ENCODE peak calls at places on chromosome 6, in ten cellular contexts. W is HCT116, E is GM23338, I is GM23248, A is PC-3, P is hepatocyte, F is MM.1S, D is PC-9, O is SK-N-SH, C is Karpas-422. N is an unnamed sample.

GRCh38 chr6:44100088-44100550 is 27.1 kb downstream of the MRPL14 start:
- DNase-seq in P (peak; percentile 62), W (no peak), O (peak; percentile 47), I (peak; percentile 67), F (peak; percentile 55), D (peak; percentile 28), C (peak; percentile 66), A (peak; percentile 67), E (peak; percentile 53), N (peak; percentile 30)

GRCh38 chr6:99331531-99331930 is 17.9 kb downstream of the FAXC start:
- DNase-seq in F (no peak), D (no peak), E (no peak), P (no peak), W (no peak), C (no peak), O (no peak), A (no peak), I (no peak), N (no peak)

GRCh38 chr6:114762145-114762544 is 419.3 kb upstream of the HS3ST5 start:
- DNase-seq in E (no peak), O (no peak), F (no peak), D (no peak), P (no peak), A (no peak), I (no peak), C (no peak), W (no peak), N (no peak)

GRCh38 chr6:1481326-1481725 is 92.0 kb downstream of the FOXF2 start:
- DNase-seq in I (peak; percentile 96), A (peak; percentile 95), D (peak; percentile 65), F (no peak), O (no peak), P (no peak), C (no peak), E (no peak), W (peak; percentile 34), N (no peak)

GRCh38 chr6:30670760-30671527 is 1.9 kb downstream of the DHX16 start:
- DNase-seq in A (no peak), D (no peak), I (peak; percentile 51), C (no peak), W (no peak), O (peak; percentile 41), P (no peak), E (peak; percentile 38), F (no peak), N (no peak)

GRCh38 chr6:26394289-26394688 is 7.8 kb upstream of the BTN3A1 start:
- DNase-seq in F (no peak), W (peak; percentile 46), O (no peak), E (no peak), C (no peak), A (peak; percentile 92), P (peak; percentile 42), D (peak; percentile 65), I (peak; percentile 82), N (no peak)

GRCh38 chr6:24720131-24720603 is 1.2 kb upstream of the C6orf62 start:
- DNase-seq in F (peak; percentile 69), P (peak; percentile 74), A (peak; percentile 32), D (peak; percentile 32), I (peak; percentile 81), C (peak; percentile 86), E (peak; percentile 46), W (no peak), O (peak; percentile 56), N (peak; percentile 77)

GRCh38 chr6:6885521-6886088 is 222.2 kb upstream of the RREB1 start:
- DNase-seq in E (no peak), D (no peak), W (no peak), F (no peak), A (no peak), C (no peak), P (no peak), O (no peak), I (no peak), N (no peak)

GRCh38 chr6:11282875-11283274 is 50.4 kb upstream of the NEDD9 start:
- DNase-seq in I (no peak), E (no peak), F (no peak), C (no peak), A (no peak), W (no peak), P (no peak), D (no peak), O (no peak), N (no peak)

GRCh38 chr6:105675715-105676397 is 273.0 kb upstream of the PREP start:
- DNase-seq in P (peak; percentile 12), C (no peak), I (peak; percentile 95), F (no peak), E (no peak), D (no peak), O (peak; percentile 12), W (peak; percentile 73), A (peak; percentile 89), N (no peak)

GRCh38 chr6:92485487-92485886 is 933.9 kb downstream of the EPHA7 start:
- DNase-seq in C (no peak), E (no peak), P (no peak), A (no peak), F (no peak), I (no peak), D (no peak), W (no peak), O (no peak), N (no peak)

GRCh38 chr6:11164717-11165646 is 53.5 kb upstream of the ERVFRD-1 start:
- DNase-seq in P (no peak), O (no peak), E (no peak), A (no peak), C (no peak), I (no peak), F (no peak), D (no peak), W (no peak), N (no peak)

GRCh38 chr6:170233304-170234205 is 57.3 kb downstream of the DLL1 start:
- DNase-seq in I (no peak), O (no peak), D (no peak), W (no peak), F (no peak), A (no peak), E (no peak), P (no peak), C (no peak), N (no peak)

GRCh38 chr6:44569931-44570385 is 182.5 kb downstream of the CDC5L start:
- DNase-seq in E (no peak), W (no peak), D (no peak), O (no peak), I (peak; percentile 81), A (no peak), C (no peak), P (no peak), F (no peak), N (no peak)

GRCh38 chr6:146913842-146914562 is 290.2 kb upstream of the STXBP5 start:
- DNase-seq in C (no peak), F (no peak), O (peak; percentile 10), D (peak; percentile 80), W (peak; percentile 82), P (peak; percentile 91), E (peak; percentile 80), I (peak; percentile 97), A (peak; percentile 93), N (no peak)

GRCh38 chr6:146946559-146946958 is 257.7 kb upstream of the STXBP5 start:
- DNase-seq in C (no peak), E (no peak), I (no peak), F (no peak), W (no peak), P (no peak), O (no peak), A (no peak), D (no peak), N (no peak)

DNA sequence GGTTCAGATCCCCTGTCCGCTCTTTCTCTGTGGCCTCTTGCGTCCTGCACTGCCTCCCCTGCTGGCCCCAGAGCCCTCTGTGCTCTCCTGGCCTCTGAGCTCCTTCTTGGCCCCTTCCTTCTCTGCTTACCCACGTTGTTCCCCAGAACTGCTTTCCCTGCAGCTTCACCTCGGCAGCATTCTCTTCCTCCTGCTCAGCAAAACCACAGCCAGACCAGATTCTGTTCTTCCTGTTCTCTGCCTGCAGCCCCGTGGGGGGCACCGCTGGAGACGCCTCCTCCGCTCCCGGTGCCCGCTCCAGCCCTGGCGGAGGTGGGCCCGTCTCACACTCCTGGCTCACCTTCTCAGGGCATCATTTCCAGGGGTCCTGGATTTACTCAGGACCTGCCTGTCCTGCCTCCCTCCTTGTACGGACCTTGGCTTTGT is 59.7 kb downstream of the TCP11 start:
- DNase-seq in I (no peak), C (no peak), W (no peak), F (no peak), A (no peak), P (no peak), E (no peak), O (no peak), D (no peak), N (no peak)
- H3K27ac ChIP-seq in I (no peak overlapping the region), C (no peak overlapping the region), W (no peak overlapping the region), F (no peak overlapping the region), A (no peak overlapping the region), P (no peak overlapping the region), E (no peak overlapping the region), O (no peak overlapping the region), D (no peak overlapping the region), N (no peak overlapping the region)

DNA sequence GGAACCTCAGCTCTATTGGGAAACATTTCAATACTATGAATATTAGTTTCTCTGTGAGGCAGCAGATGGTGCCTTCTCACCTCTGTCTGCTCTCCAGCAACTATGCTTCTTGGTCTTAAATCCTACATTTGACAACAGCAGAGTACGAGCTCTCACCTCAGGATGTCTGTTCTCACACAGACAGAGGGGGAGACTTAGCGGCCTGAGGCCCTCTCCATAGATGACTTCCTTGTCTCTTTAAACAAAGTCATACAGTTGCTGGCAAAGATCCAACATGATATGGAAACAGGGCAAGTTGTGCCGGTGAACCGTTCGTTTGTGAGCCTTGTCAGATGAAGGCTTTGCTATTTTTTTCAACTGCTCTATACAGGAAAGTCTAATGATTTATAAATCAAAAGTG is 43.7 kb upstream of the GABRR1 start:
- DNase-seq in D (no peak), C (no peak), E (no peak), A (no peak), P (peak; percentile 60), I (peak; percentile 12), W (no peak), O (peak; percentile 28), F (no peak), N (peak; percentile 43)
- H3K4me2 ChIP-seq in D (no peak overlapping the region), C (no peak overlapping the region), E (no peak overlapping the region), A (no peak overlapping the region), P (peak overlapping the region; percentile 13), I (no peak overlapping the region), W (no peak overlapping the region), O (no peak overlapping the region), F (no peak overlapping the region), N (peak overlapping the region; percentile 36)

DNA sequence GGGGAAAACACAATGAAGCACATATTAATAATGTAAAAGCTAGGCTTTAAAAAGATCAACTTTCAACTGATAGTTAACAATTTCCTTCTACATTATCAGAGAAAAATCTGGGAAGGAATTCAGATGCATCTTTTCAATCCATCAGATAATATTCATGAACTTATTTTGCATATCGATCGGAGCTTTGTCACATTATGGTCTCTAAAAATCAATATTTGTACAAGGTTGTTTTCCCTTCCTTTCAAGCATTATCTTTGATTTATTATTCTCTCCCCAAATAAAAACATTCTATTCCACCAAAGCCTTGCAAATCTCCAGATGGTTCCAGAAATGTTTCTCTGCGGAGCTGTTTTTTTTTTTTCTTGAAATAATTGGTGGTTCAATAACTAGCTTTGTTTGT is 101.9 kb downstream of the GPR63 start:
- DNase-seq in D (no peak), W (no peak), F (no peak), P (no peak), I (no peak), C (no peak), A (no peak), O (no peak), E (no peak), N (no peak)
- H3K9me2 ChIP-seq in D (no peaks in the 10 kb centered on the region), W (no peaks in the 10 kb centered on the region), F (no peaks in the 10 kb centered on the region), P (no peaks in the 10 kb centered on the region), I (no peaks in the 10 kb centered on the region), C (no peaks in the 10 kb centered on the region), A (no peaks in the 10 kb centered on the region), O (no peaks in the 10 kb centered on the region), E (peaks cover 5% of the 10 kb centered on the region), N (no peaks in the 10 kb centered on the region)

GRCh38 chr6:134527108-134527787 is 209.3 kb upstream of the SGK1 start:
- DNase-seq in P (no peak), W (no peak), D (no peak), E (no peak), O (no peak), F (no peak), A (no peak), C (no peak), I (no peak), N (no peak)
- H3K27ac ChIP-seq in P (no peak overlapping the region), W (no peak overlapping the region), D (no peak overlapping the region), E (no peak overlapping the region), O (no peak overlapping the region), F (no peak overlapping the region), A (no peak overlapping the region), C (no peak overlapping the region), I (no peak overlapping the region), N (no peak overlapping the region)